ENCODE peak calls at places on chromosomes 3 and 15, in nine cellular contexts. L is left ventricle myocardium inferior, R is lung, Q is dorsolateral prefrontal cortex, S is hepatocyte, X is fibroblast of lung, N is IMR-90, H is stomach, P is GM06990. Z is an unnamed sample. For H3K27me3, the result is how much of the 10 kb centered on the place peaks cover.

GRCh38 chr3:119181765-119182164 is 8.4 kb downstream of the UPK1B start:
- DNase-seq in H (peak), R (no peak), S (peak), N (no peak), L (no peak), X (peak), Q (no peak), P (no peak), Z (no peak)

GRCh38 chr3:126508539-126508938 is 9.0 kb downstream of the UROC1 start:
- DNase-seq in X (no peak), N (no peak), H (no peak), L (no peak), Q (no peak), S (no peak), R (no peak), P (no peak), Z (no peak)

GRCh38 chr15:70817266-70817665 is 36.7 kb downstream of the LARP6 start:
- DNase-seq in R (no peak), H (no peak), P (no peak), S (no peak), X (no peak), Q (no peak), L (no peak), N (no peak), Z (no peak)

GRCh38 chr3:73624363-73625123 is at the start of gene PDZRN3:
- DNase-seq in N (peak), X (peak), P (no peak), H (peak), R (peak), S (peak), Q (peak), L (peak), Z (peak)

GRCh38 chr3:18649666-18650363 is 224.7 kb upstream of the SATB1 start:
- DNase-seq in N (no peak), H (no peak), Q (no peak), R (no peak), P (peak), X (no peak), S (no peak), L (no peak), Z (no peak)

GRCh38 chr15:83210619-83211018 is 3.0 kb upstream of the HDGFL3 start:
- DNase-seq in S (peak), Q (no peak), P (no peak), H (no peak), X (peak), L (no peak), N (no peak), R (no peak), Z (peak)

GRCh38 chr3:55329849-55330248 is 157.3 kb downstream of the WNT5A start:
- DNase-seq in Q (no peak), L (no peak), R (no peak), H (no peak), N (peak), P (no peak), X (peak), S (peak), Z (no peak)

GRCh38 chr3:55013145-55013544 is 85.3 kb upstream of the LRTM1 start:
- DNase-seq in P (no peak), L (no peak), S (peak), X (peak), N (peak), R (no peak), H (no peak), Q (no peak), Z (peak)

GRCh38 chr3:49022751-49023171 is 840 bp downstream of the NDUFAF3 start:
- DNase-seq in L (no peak), P (no peak), Q (no peak), R (no peak), N (no peak), S (no peak), H (no peak), X (no peak), Z (no peak)

GRCh38 chr3:72661115-72661457 is 187.2 kb downstream of the SHQ1 start:
- DNase-seq in R (peak), S (peak), P (no peak), H (peak), N (peak), X (peak), Q (peak), L (peak), Z (peak)

GRCh38 chr15:33975023-33975565 is 6.8 kb downstream of the CHRM5 start:
- DNase-seq in R (no peak), P (no peak), S (no peak), X (no peak), H (no peak), N (no peak), L (no peak), Q (no peak), Z (no peak)

GRCh38 chr15:62068071-62068786 is 1.5 kb downstream of the C2CD4A start:
- DNase-seq in R (peak), X (peak), Q (no peak), N (no peak), H (peak), L (peak), P (peak), S (peak), Z (peak)

GRCh38 chr3:6287063-6287462 is 573.9 kb upstream of the GRM7 start:
- DNase-seq in X (peak), S (no peak), L (no peak), R (no peak), H (no peak), P (no peak), N (no peak), Q (no peak), Z (no peak)

DNA sequence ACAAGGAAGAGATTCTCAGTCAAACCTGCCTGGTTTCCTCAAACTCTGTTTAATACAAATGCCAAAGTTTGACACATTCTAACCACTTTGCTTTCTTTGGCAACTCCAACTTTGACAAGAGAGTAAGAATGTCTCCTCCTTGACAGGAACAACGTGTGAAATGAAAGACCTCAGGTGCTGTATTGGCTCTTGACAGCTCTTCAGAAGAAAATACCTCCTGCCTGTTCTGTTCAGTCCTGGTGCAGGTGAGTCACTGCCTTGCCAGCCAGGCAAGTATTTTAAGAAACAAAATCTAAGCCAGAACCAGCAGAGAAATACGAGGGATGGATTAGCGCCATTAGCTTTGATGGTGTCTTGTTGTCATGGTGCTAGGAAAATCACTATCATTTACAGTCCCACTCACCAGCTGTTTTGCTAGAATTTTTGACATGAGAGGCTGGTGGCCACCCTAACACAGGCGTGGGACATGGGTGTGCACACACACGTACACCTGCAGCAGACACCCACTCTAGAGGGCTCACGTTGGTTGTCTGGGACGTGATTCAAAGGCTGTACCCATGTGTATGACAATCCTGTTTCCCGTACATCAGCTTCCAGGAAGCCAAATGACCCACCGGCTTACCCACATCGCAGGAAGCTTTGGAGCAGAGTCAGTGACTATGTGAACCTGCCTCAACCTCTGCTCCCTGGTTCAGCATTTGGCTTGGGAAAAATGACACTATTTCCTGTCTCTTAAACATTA is 60.4 kb downstream of the CCNL1 start:
- DNase-seq in R (peak), P (no peak), X (peak), Q (no peak), L (no peak), S (no peak), N (peak), H (no peak), Z (no peak)
- H3K4me3 ChIP-seq in R (no peak), P (no peak), X (no peak), Q (no peak), L (no peak), S (no peak), N (no peak), H (no peak), Z (no peak)

GRCh38 chr3:47001731-47002489 is 22.4 kb downstream of the NBEAL2 start:
- DNase-seq in N (no peak), H (no peak), S (no peak), R (no peak), P (no peak), Q (no peak), X (no peak), L (no peak), Z (no peak)

GRCh38 chr3:47004369-47005211 is 25.1 kb downstream of the NBEAL2 start:
- DNase-seq in H (no peak), R (no peak), L (no peak), P (no peak), X (no peak), Q (no peak), N (no peak), S (no peak), Z (no peak)

GRCh38 chr3:47003461-47004368 is 24.2 kb downstream of the NBEAL2 start:
- DNase-seq in H (no peak), R (no peak), L (peak), N (no peak), Q (no peak), P (no peak), X (no peak), S (no peak), Z (no peak)

GRCh38 chr3:47000922-47001730 is 21.7 kb downstream of the NBEAL2 start:
- DNase-seq in L (no peak), Q (no peak), P (no peak), H (no peak), R (no peak), S (no peak), N (no peak), X (no peak), Z (peak)

GRCh38 chr3:47002490-47003410 is 23.3 kb downstream of the NBEAL2 start:
- DNase-seq in N (no peak), Q (no peak), S (no peak), R (no peak), H (no peak), L (no peak), X (no peak), P (no peak), Z (no peak)
- TF ChIP-seq CTCF in N (no peak), Q (no peak), S (no peak), R (no peak), H (no peak), L (no peak), X (peak), P (peak), Z (no peak)

DNA sequence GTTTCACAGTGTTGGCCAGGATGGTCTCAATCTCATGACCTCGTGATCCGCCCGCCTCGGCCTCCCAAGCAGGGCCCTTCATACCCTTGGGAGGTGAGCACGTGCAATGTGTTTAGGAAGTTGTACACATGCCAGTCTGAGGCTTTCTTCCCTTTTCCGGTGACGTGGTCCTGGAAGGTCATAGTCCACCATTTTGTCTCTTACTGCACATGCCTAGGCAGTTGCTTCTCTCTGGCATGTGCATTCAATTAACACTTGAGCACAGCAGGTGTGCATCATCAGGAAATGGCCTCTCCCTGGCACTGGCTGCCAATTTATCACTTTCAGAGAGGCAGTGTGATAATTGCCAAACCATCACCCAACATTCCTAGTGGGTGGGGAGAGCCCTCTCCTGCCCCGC is 21.7 kb upstream of the SELENOK start:
- DNase-seq in N (no peak), L (no peak), Q (no peak), H (no peak), R (no peak), X (no peak), P (no peak), S (no peak), Z (no peak)
- H3K27me3 ChIP-seq in N (under half), L (under half), Q (under half), H (under half), R (under half), X (under half), P (under half), S (under half), Z (under half)

GRCh38 chr3:66572938-66573710 is 72.3 kb upstream of the LRIG1 start:
- DNase-seq in P (no peak), S (peak), H (no peak), R (no peak), N (no peak), L (no peak), Q (no peak), X (no peak), Z (peak)
- H3K4me3 ChIP-seq in P (no peak), S (no peak), H (no peak), R (no peak), N (no peak), L (no peak), Q (no peak), X (no peak), Z (no peak)